ENCODE peak calls at places on chromosomes 7 and 10, in nine cellular contexts. B, I, P, L, C, Z, N, U and Y are unnamed samples.

GRCh38 chr7:128322040-128322643 is 21.6 kb downstream of the RBM28 start:
- DNase-seq in B (no peak), I (peak; percentile 52), P (no peak), L (peak; percentile 53), C (no peak), Z (no peak), N (no peak), U (peak; percentile 60), Y (no peak)

GRCh38 chr10:43369921-43370320 is 1.5 kb upstream of the FXYD4 start:
- DNase-seq in B (no peak), I (no peak), P (no peak), L (no peak), C (peak; percentile 29), Z (no peak), N (no peak), U (no peak), Y (no peak)

GRCh38 chr7:30922596-30922995 is 10.9 kb downstream of the AQP1 start:
- DNase-seq in B (no peak), I (no peak), P (no peak), L (no peak), C (peak; percentile 68), Z (peak; percentile 0), N (peak; percentile 15), U (no peak), Y (no peak)

GRCh38 chr10:32990811-32991210 is 32.8 kb upstream of the ITGB1 start:
- DNase-seq in B (no peak), I (no peak), P (no peak), L (no peak), C (no peak), Z (no peak), N (no peak), U (no peak), Y (no peak)

GRCh38 chr7:15851201-15851600 is 164.7 kb upstream of the MEOX2 start:
- DNase-seq in B (no peak), I (no peak), P (no peak), L (no peak), C (no peak), Z (no peak), N (no peak), U (peak; percentile 65), Y (no peak)

GRCh38 chr10:103295391-103296044 is 18.6 kb downstream of the INA start:
- DNase-seq in B (no peak), I (no peak), P (no peak), L (no peak), C (no peak), Z (no peak), N (no peak), U (peak; percentile 55), Y (no peak)

GRCh38 chr7:34657632-34658268 is at the start of gene NPSR1:
- DNase-seq in B (no peak), I (no peak), P (no peak), L (no peak), C (no peak), Z (no peak), N (no peak), U (no peak), Y (no peak)

GRCh38 chr10:14302035-14302434 is 28.7 kb downstream of the FRMD4A start:
- DNase-seq in B (no peak), I (peak; percentile 6), P (no peak), L (peak; percentile 4), C (no peak), Z (no peak), N (no peak), U (peak; percentile 14), Y (no peak)

GRCh38 chr7:94088560-94088959 is 84.4 kb upstream of the BET1 start:
- DNase-seq in B (no peak), I (peak; percentile 7), P (no peak), L (no peak), C (no peak), Z (no peak), N (no peak), U (peak; percentile 30), Y (no peak)

GRCh38 chr7:118311121-118311803 is 86.8 kb downstream of the ANKRD7 start:
- DNase-seq in B (no peak), I (no peak), P (no peak), L (peak; percentile 48), C (no peak), Z (no peak), N (no peak), U (peak; percentile 62), Y (no peak)

GRCh38 chr7:45573636-45574470 is at the start of gene ADCY1:
- DNase-seq in B (peak; percentile 60), I (no peak), P (no peak), L (no peak), C (no peak), Z (peak; percentile 79), N (no peak), U (no peak), Y (no peak)

GRCh38 chr10:15719899-15720634 is at the start of gene ITGA8:
- DNase-seq in B (no peak), I (peak; percentile 42), P (no peak), L (peak; percentile 42), C (no peak), Z (peak; percentile 75), N (no peak), U (peak; percentile 39), Y (peak; percentile 9)

GRCh38 chr10:12980713-12981306 is 20.7 kb downstream of the CCDC3 start:
- DNase-seq in B (no peak), I (no peak), P (no peak), L (no peak), C (no peak), Z (no peak), N (no peak), U (no peak), Y (no peak)

GRCh38 chr10:74556072-74556705 is 270.2 kb upstream of the KAT6B start:
- DNase-seq in B (no peak), I (no peak), P (no peak), L (no peak), C (no peak), Z (no peak), N (no peak), U (no peak), Y (no peak)

GRCh38 chr7:2880051-2880450 is 35.9 kb upstream of the GNA12 start:
- DNase-seq in B (no peak), I (no peak), P (no peak), L (no peak), C (no peak), Z (no peak), N (no peak), U (no peak), Y (no peak)

GRCh38 chr10:126187399-126187798 is 200.9 kb downstream of the ADAM12 start:
- DNase-seq in B (no peak), I (no peak), P (no peak), L (no peak), C (no peak), Z (no peak), N (no peak), U (no peak), Y (no peak)

GRCh38 chr10:101041252-101041761 is 10.3 kb downstream of the SFXN3 start:
- DNase-seq in B (peak; percentile 63), I (peak; percentile 86), P (peak; percentile 48), L (peak; percentile 82), C (no peak), Z (peak; percentile 78), N (peak; percentile 72), U (peak; percentile 89), Y (peak; percentile 85)

GRCh38 chr7:30761214-30762156 is 9.6 kb downstream of the INMT start:
- DNase-seq in B (no peak), I (no peak), P (no peak), L (no peak), C (no peak), Z (no peak), N (no peak), U (no peak), Y (peak; percentile 32)

GRCh38 chr10:69439350-69439739 is 11.9 kb upstream of the TSPAN15 start:
- DNase-seq in B (no peak), I (no peak), P (no peak), L (peak; percentile 47), C (no peak), Z (no peak), N (peak; percentile 73), U (peak; percentile 16), Y (peak; percentile 31)

GRCh38 chr7:156157409-156158012 is 345.2 kb upstream of the SHH start:
- DNase-seq in B (no peak), I (no peak), P (no peak), L (no peak), C (no peak), Z (no peak), N (no peak), U (no peak), Y (no peak)